ENCODE peak calls at places on chromosomes 4 and X, in five cellular contexts. One of them, this sample, is unnamed.

GRCh38 chrX:53717205-53717604 is 30.7 kb upstream of the HUWE1 start:
- DNase-seq in cardiac muscle cell: no peak
- DNase-seq in kidney: no peak
- DNase-seq in tibial artery: no peak
- DNase-seq in CD8-positive, alpha-beta T cell: no peak
- DNase-seq in this sample: no peak

GRCh38 chr4:189143255-189143654 is 797.4 kb upstream of the FRG1 start:
- DNase-seq in cardiac muscle cell: no peak
- DNase-seq in kidney: no peak
- DNase-seq in tibial artery: no peak
- DNase-seq in CD8-positive, alpha-beta T cell: no peak
- DNase-seq in this sample: peak

GRCh38 chr4:111631157-111631999 is 513.9 kb upstream of the FAM241A start:
- DNase-seq in cardiac muscle cell: peak
- DNase-seq in kidney: no peak
- DNase-seq in CD8-positive, alpha-beta T cell: no peak
- DNase-seq in tibial artery: no peak
- DNase-seq in this sample: no peak

GRCh38 chr4:118751634-118752293 is 66.6 kb downstream of the METTL14 start:
- DNase-seq in kidney: no peak
- DNase-seq in cardiac muscle cell: no peak
- DNase-seq in tibial artery: no peak
- DNase-seq in CD8-positive, alpha-beta T cell: no peak
- DNase-seq in this sample: no peak

GRCh38 chrX:110733166-110733565 is 62.5 kb downstream of the CHRDL1 start:
- DNase-seq in cardiac muscle cell: no peak
- DNase-seq in tibial artery: no peak
- DNase-seq in kidney: no peak
- DNase-seq in CD8-positive, alpha-beta T cell: no peak
- DNase-seq in this sample: no peak

GRCh38 chrX:40209951-40210617 is 112.3 kb upstream of the BCOR start:
- DNase-seq in cardiac muscle cell: no peak
- DNase-seq in CD8-positive, alpha-beta T cell: no peak
- DNase-seq in kidney: no peak
- DNase-seq in tibial artery: no peak
- DNase-seq in this sample: no peak

GRCh38 chr4:187294861-187295260 is 571.2 kb upstream of the FAT1 start:
- DNase-seq in tibial artery: no peak
- DNase-seq in CD8-positive, alpha-beta T cell: no peak
- DNase-seq in kidney: no peak
- DNase-seq in cardiac muscle cell: no peak
- DNase-seq in this sample: no peak

GRCh38 chrX:68199062-68199848 is 234.0 kb downstream of the OPHN1 start:
- DNase-seq in kidney: no peak
- DNase-seq in CD8-positive, alpha-beta T cell: no peak
- DNase-seq in cardiac muscle cell: no peak
- DNase-seq in tibial artery: no peak
- DNase-seq in this sample: no peak

GRCh38 chrX:136781180-136781797 is 557 bp upstream of the ARHGEF6 start:
- DNase-seq in CD8-positive, alpha-beta T cell: no peak
- DNase-seq in tibial artery: no peak
- DNase-seq in kidney: no peak
- DNase-seq in cardiac muscle cell: no peak
- DNase-seq in this sample: no peak

GRCh38 chrX:119399772-119400101 is 601 bp downstream of the SLC25A43 start:
- DNase-seq in CD8-positive, alpha-beta T cell: no peak
- DNase-seq in cardiac muscle cell: no peak
- DNase-seq in kidney: no peak
- DNase-seq in tibial artery: no peak
- DNase-seq in this sample: no peak

GRCh38 chrX:69320116-69320515 is 154.9 kb upstream of the PJA1 start:
- DNase-seq in cardiac muscle cell: no peak
- DNase-seq in CD8-positive, alpha-beta T cell: no peak
- DNase-seq in kidney: no peak
- DNase-seq in tibial artery: no peak
- DNase-seq in this sample: no peak

GRCh38 chr4:174210952-174211490 is 72.4 kb downstream of the FBXO8 start:
- DNase-seq in tibial artery: no peak
- DNase-seq in cardiac muscle cell: no peak
- DNase-seq in CD8-positive, alpha-beta T cell: no peak
- DNase-seq in kidney: no peak
- DNase-seq in this sample: no peak

GRCh38 chr4:99655315-99656081 is 2.1 kb downstream of the C4orf54 start:
- DNase-seq in CD8-positive, alpha-beta T cell: no peak
- DNase-seq in cardiac muscle cell: no peak
- DNase-seq in kidney: no peak
- DNase-seq in tibial artery: peak
- DNase-seq in this sample: peak

GRCh38 chr4:95984081-95984480 is 144.2 kb downstream of the PDHA2 start:
- DNase-seq in CD8-positive, alpha-beta T cell: no peak
- DNase-seq in tibial artery: no peak
- DNase-seq in kidney: no peak
- DNase-seq in cardiac muscle cell: no peak
- DNase-seq in this sample: no peak

GRCh38 chr4:74374561-74375327 is 9.8 kb downstream of the EREG start:
- DNase-seq in kidney: no peak
- DNase-seq in cardiac muscle cell: no peak
- DNase-seq in tibial artery: no peak
- DNase-seq in CD8-positive, alpha-beta T cell: no peak
- DNase-seq in this sample: peak

GRCh38 chr4:41579043-41579442 is 41.1 kb downstream of the LIMCH1 start:
- DNase-seq in kidney: no peak
- DNase-seq in tibial artery: no peak
- DNase-seq in cardiac muscle cell: no peak
- DNase-seq in CD8-positive, alpha-beta T cell: no peak
- DNase-seq in this sample: no peak

GRCh38 chr4:77240469-77241066 is 83.6 kb downstream of the CCNG2 start:
- DNase-seq in CD8-positive, alpha-beta T cell: peak
- DNase-seq in tibial artery: no peak
- DNase-seq in kidney: peak
- DNase-seq in cardiac muscle cell: peak
- DNase-seq in this sample: peak

GRCh38 chr4:188008377-188008776 is 12.8 kb downstream of the ZFP42 start:
- DNase-seq in tibial artery: no peak
- DNase-seq in CD8-positive, alpha-beta T cell: no peak
- DNase-seq in cardiac muscle cell: no peak
- DNase-seq in kidney: no peak
- DNase-seq in this sample: no peak

GRCh38 chr4:123640271-123640670 is 243.7 kb downstream of the SPRY1 start:
- DNase-seq in cardiac muscle cell: no peak
- DNase-seq in tibial artery: no peak
- DNase-seq in CD8-positive, alpha-beta T cell: no peak
- DNase-seq in kidney: no peak
- DNase-seq in this sample: no peak

GRCh38 chr4:73740353-73740778 is at the start of gene CXCL8:
- DNase-seq in CD8-positive, alpha-beta T cell: no peak
- DNase-seq in tibial artery: peak
- DNase-seq in cardiac muscle cell: no peak
- DNase-seq in kidney: no peak
- DNase-seq in this sample: peak

GRCh38 chrX:106716463-106716862 is 10.0 kb upstream of the RNF128 start:
- DNase-seq in tibial artery: no peak
- DNase-seq in cardiac muscle cell: no peak
- DNase-seq in CD8-positive, alpha-beta T cell: no peak
- DNase-seq in kidney: no peak
- DNase-seq in this sample: no peak

GRCh38 chr4:75142850-75143249 is 209.9 kb downstream of the PARM1 start:
- DNase-seq in tibial artery: no peak
- DNase-seq in CD8-positive, alpha-beta T cell: no peak
- DNase-seq in cardiac muscle cell: no peak
- DNase-seq in kidney: no peak
- DNase-seq in this sample: no peak

GRCh38 chrX:148929686-148930085 is 429.3 kb downstream of the AFF2 start:
- DNase-seq in kidney: no peak
- DNase-seq in CD8-positive, alpha-beta T cell: no peak
- DNase-seq in tibial artery: no peak
- DNase-seq in cardiac muscle cell: no peak
- DNase-seq in this sample: no peak

GRCh38 chr4:2285665-2286381 is 23.9 kb upstream of the MXD4 start:
- DNase-seq in CD8-positive, alpha-beta T cell: no peak
- DNase-seq in kidney: peak
- DNase-seq in tibial artery: peak
- DNase-seq in cardiac muscle cell: no peak
- DNase-seq in this sample: peak

GRCh38 chr4:68256284-68256683 is 10.8 kb upstream of the TMPRSS11B start:
- DNase-seq in CD8-positive, alpha-beta T cell: no peak
- DNase-seq in kidney: no peak
- DNase-seq in cardiac muscle cell: no peak
- DNase-seq in tibial artery: no peak
- DNase-seq in this sample: no peak

GRCh38 chrX:129791336-129791735 is 11.6 kb downstream of the SASH3 start:
- DNase-seq in cardiac muscle cell: no peak
- DNase-seq in tibial artery: no peak
- DNase-seq in CD8-positive, alpha-beta T cell: no peak
- DNase-seq in kidney: no peak
- DNase-seq in this sample: no peak

GRCh38 chrX:105658136-105658535 is 164.2 kb upstream of the NRK start:
- DNase-seq in tibial artery: no peak
- DNase-seq in kidney: no peak
- DNase-seq in cardiac muscle cell: no peak
- DNase-seq in CD8-positive, alpha-beta T cell: no peak
- DNase-seq in this sample: no peak

GRCh38 chr4:122874194-122874593 is 47.6 kb downstream of the FGF2 start:
- DNase-seq in kidney: no peak
- DNase-seq in tibial artery: no peak
- DNase-seq in CD8-positive, alpha-beta T cell: no peak
- DNase-seq in cardiac muscle cell: no peak
- DNase-seq in this sample: no peak

GRCh38 chrX:150763810-150764209 is 70.6 kb downstream of the MTMR1 start:
- DNase-seq in cardiac muscle cell: no peak
- DNase-seq in kidney: peak
- DNase-seq in CD8-positive, alpha-beta T cell: no peak
- DNase-seq in tibial artery: no peak
- DNase-seq in this sample: no peak

GRCh38 chr4:73725499-73725898 is 14.9 kb upstream of the CXCL8 start:
- DNase-seq in kidney: no peak
- DNase-seq in CD8-positive, alpha-beta T cell: no peak
- DNase-seq in cardiac muscle cell: no peak
- DNase-seq in tibial artery: no peak
- DNase-seq in this sample: no peak

GRCh38 chr4:155734065-155734464 is 24.8 kb upstream of the GUCY1B1 start:
- DNase-seq in CD8-positive, alpha-beta T cell: no peak
- DNase-seq in tibial artery: no peak
- DNase-seq in kidney: no peak
- DNase-seq in cardiac muscle cell: peak
- DNase-seq in this sample: no peak

GRCh38 chrX:24339911-24340310 is 20.5 kb upstream of the SUPT20HL1 start:
- DNase-seq in kidney: no peak
- DNase-seq in cardiac muscle cell: no peak
- DNase-seq in CD8-positive, alpha-beta T cell: no peak
- DNase-seq in tibial artery: no peak
- DNase-seq in this sample: no peak

GRCh38 chr4:186189656-186190055 is 1.7 kb upstream of the CYP4V2 start:
- DNase-seq in kidney: no peak
- DNase-seq in cardiac muscle cell: no peak
- DNase-seq in CD8-positive, alpha-beta T cell: no peak
- DNase-seq in tibial artery: no peak
- DNase-seq in this sample: no peak
- H3K27ac ChIP-seq in kidney: no peak
- H3K27ac ChIP-seq in cardiac muscle cell: no peak
- H3K27ac ChIP-seq in CD8-positive, alpha-beta T cell: peak
- H3K27ac ChIP-seq in tibial artery: peak
- H3K27ac ChIP-seq in this sample: no peak

DNA sequence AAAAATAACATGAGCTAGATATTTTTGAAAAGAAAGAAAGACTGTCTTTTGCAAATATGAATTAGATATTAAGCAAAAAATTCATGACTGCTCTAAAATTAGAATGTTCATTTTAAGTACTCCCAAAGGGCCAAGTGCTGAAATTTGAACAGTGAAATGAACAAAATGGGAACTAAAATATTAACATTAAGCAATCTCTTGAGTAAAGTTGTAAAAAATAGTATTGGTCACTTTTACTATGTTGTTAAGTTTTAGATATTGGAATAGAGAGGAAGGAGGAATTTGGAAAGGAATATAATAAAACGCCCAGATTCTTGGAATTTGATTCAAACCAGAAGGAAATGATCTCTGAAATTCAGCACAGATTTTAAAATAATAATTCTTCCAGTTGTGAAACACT is 125.9 kb upstream of the ANK2 start:
- DNase-seq in CD8-positive, alpha-beta T cell: no peak
- DNase-seq in tibial artery: no peak
- DNase-seq in kidney: no peak
- DNase-seq in cardiac muscle cell: no peak
- DNase-seq in this sample: no peak
- H3K27ac ChIP-seq in CD8-positive, alpha-beta T cell: no peak
- H3K27ac ChIP-seq in tibial artery: peak
- H3K27ac ChIP-seq in kidney: no peak
- H3K27ac ChIP-seq in cardiac muscle cell: no peak
- H3K27ac ChIP-seq in this sample: no peak

GRCh38 chrX:48460606-48461005 is 9.5 kb downstream of the SLC38A5 start:
- DNase-seq in tibial artery: no peak
- DNase-seq in cardiac muscle cell: no peak
- DNase-seq in CD8-positive, alpha-beta T cell: no peak
- DNase-seq in kidney: no peak
- DNase-seq in this sample: no peak

GRCh38 chrX:48458711-48459110 is 11.3 kb downstream of the SLC38A5 start:
- DNase-seq in CD8-positive, alpha-beta T cell: no peak
- DNase-seq in tibial artery: no peak
- DNase-seq in kidney: peak
- DNase-seq in cardiac muscle cell: no peak
- DNase-seq in this sample: no peak

GRCh38 chrX:48460031-48460430 is 10.0 kb downstream of the SLC38A5 start:
- DNase-seq in tibial artery: no peak
- DNase-seq in cardiac muscle cell: no peak
- DNase-seq in CD8-positive, alpha-beta T cell: no peak
- DNase-seq in kidney: no peak
- DNase-seq in this sample: no peak

GRCh38 chrX:48459483-48459882 is 10.6 kb downstream of the SLC38A5 start:
- DNase-seq in tibial artery: no peak
- DNase-seq in cardiac muscle cell: no peak
- DNase-seq in CD8-positive, alpha-beta T cell: no peak
- DNase-seq in kidney: no peak
- DNase-seq in this sample: no peak

DNA sequence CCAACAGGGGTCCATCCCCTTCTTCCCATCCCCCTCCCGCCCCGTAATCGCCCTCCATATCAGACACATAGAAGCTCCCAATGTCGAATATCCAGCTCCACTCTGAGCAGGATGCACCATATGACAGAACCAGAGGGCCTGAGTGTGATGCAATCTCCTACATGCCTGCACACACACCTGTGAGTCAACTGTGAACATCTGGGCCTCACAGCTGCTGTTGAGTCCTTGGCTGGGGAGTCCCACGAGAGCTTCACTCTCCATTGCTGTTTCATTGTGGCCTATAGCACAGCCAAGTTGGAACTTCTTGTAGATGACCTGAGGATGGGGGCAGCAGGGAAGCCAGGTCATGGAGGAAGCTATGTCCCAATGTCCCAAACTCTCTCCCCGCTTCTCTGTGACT is 8.2 kb downstream of the SLC38A5 start:
- DNase-seq in CD8-positive, alpha-beta T cell: no peak
- DNase-seq in cardiac muscle cell: no peak
- DNase-seq in tibial artery: no peak
- DNase-seq in kidney: no peak
- DNase-seq in this sample: no peak
- H3K27ac ChIP-seq in CD8-positive, alpha-beta T cell: no peak
- H3K27ac ChIP-seq in cardiac muscle cell: no peak
- H3K27ac ChIP-seq in tibial artery: no peak
- H3K27ac ChIP-seq in kidney: no peak
- H3K27ac ChIP-seq in this sample: peak

GRCh38 chr4:101102114-101102752 is 245.1 kb downstream of the PPP3CA start:
- DNase-seq in cardiac muscle cell: no peak
- DNase-seq in CD8-positive, alpha-beta T cell: no peak
- DNase-seq in tibial artery: peak
- DNase-seq in kidney: peak
- DNase-seq in this sample: no peak
- H3K27ac ChIP-seq in cardiac muscle cell: no peak
- H3K27ac ChIP-seq in CD8-positive, alpha-beta T cell: no peak
- H3K27ac ChIP-seq in tibial artery: no peak
- H3K27ac ChIP-seq in kidney: no peak
- H3K27ac ChIP-seq in this sample: no peak

This sample was measured in RWPE2.